ENCODE peak calls at places on chromosomes 12 and 14, in ten cellular contexts. M, X, P, O, V, L, Q, H, Y and T are unnamed samples.

GRCh38 chr14:103533137-103533998 is 4.4 kb downstream of the TRMT61A start:
- DNase-seq in M (no peak), X (no peak), P (no peak), O (no peak), V (no peak), L (no peak), Q (no peak), H (no peak), Y (no peak), T (no peak)

GRCh38 chr12:94595152-94595551 is 55.2 kb downstream of the TMCC3 start:
- DNase-seq in M (no peak), X (no peak), P (no peak), O (no peak), V (no peak), L (no peak), Q (no peak), H (no peak), Y (no peak), T (no peak)

GRCh38 chr12:89373772-89374572 is 21.7 kb upstream of the DUSP6 start:
- DNase-seq in M (no peak), X (no peak), P (peak), O (no peak), V (no peak), L (no peak), Q (no peak), H (no peak), Y (no peak), T (no peak)

GRCh38 chr12:95700316-95700785 is 90.2 kb downstream of the NTN4 start:
- DNase-seq in M (no peak), X (peak), P (peak), O (no peak), V (no peak), L (peak), Q (peak), H (no peak), Y (no peak), T (no peak)

GRCh38 chr12:57838594-57839302 is 7.8 kb downstream of the CTDSP2 start:
- DNase-seq in M (no peak), X (no peak), P (no peak), O (peak), V (no peak), L (peak), Q (peak), H (no peak), Y (no peak), T (no peak)

GRCh38 chr12:31491819-31492598 is 98.9 kb downstream of the DENND5B start:
- DNase-seq in M (no peak), X (no peak), P (peak), O (no peak), V (no peak), L (no peak), Q (no peak), H (no peak), Y (no peak), T (no peak)

GRCh38 chr14:99621948-99622347 is 17.9 kb upstream of the CCDC85C start:
- DNase-seq in M (no peak), X (no peak), P (no peak), O (no peak), V (no peak), L (no peak), Q (no peak), H (no peak), Y (no peak), T (no peak)

GRCh38 chr12:111409403-111410228 is 3.9 kb downstream of the SH2B3 start:
- DNase-seq in M (peak), X (peak), P (peak), O (peak), V (no peak), L (peak), Q (peak), H (no peak), Y (no peak), T (peak)

GRCh38 chr14:44901696-44902095 is 60.1 kb downstream of the KLHL28 start:
- DNase-seq in M (no peak), X (no peak), P (no peak), O (no peak), V (no peak), L (no peak), Q (no peak), H (no peak), Y (no peak), T (no peak)

GRCh38 chr12:132558861-132559623 is 51.3 kb downstream of the LRCOL1 start:
- DNase-seq in M (no peak), X (no peak), P (no peak), O (peak), V (no peak), L (peak), Q (peak), H (no peak), Y (no peak), T (no peak)

GRCh38 chr14:32657081-32657480 is 281.6 kb upstream of the NPAS3 start:
- DNase-seq in M (no peak), X (peak), P (peak), O (no peak), V (no peak), L (peak), Q (peak), H (no peak), Y (peak), T (no peak)

GRCh38 chr14:26415618-26416123 is 182.2 kb downstream of the NOVA1 start:
- DNase-seq in M (peak), X (no peak), P (no peak), O (no peak), V (no peak), L (no peak), Q (no peak), H (no peak), Y (no peak), T (no peak)

GRCh38 chr14:51304428-51304827 is 64.4 kb downstream of the TMX1 start:
- DNase-seq in M (no peak), X (no peak), P (peak), O (no peak), V (no peak), L (no peak), Q (no peak), H (no peak), Y (no peak), T (no peak)

GRCh38 chr12:124169577-124169976 is 125.3 kb upstream of the RFLNA start:
- DNase-seq in M (no peak), X (no peak), P (no peak), O (no peak), V (no peak), L (no peak), Q (no peak), H (no peak), Y (no peak), T (no peak)

GRCh38 chr12:127559349-127560040 is 707.5 kb upstream of the TMEM132C start:
- DNase-seq in M (peak), X (no peak), P (peak), O (peak), V (peak), L (peak), Q (peak), H (no peak), Y (no peak), T (no peak)

GRCh38 chr12:132904718-132905328 is 17.4 kb upstream of the CHFR start:
- DNase-seq in M (peak), X (peak), P (peak), O (peak), V (peak), L (peak), Q (no peak), H (peak), Y (no peak), T (no peak)

GRCh38 chr14:36582011-36582873 is at the start of gene NKX2-8:
- DNase-seq in M (no peak), X (no peak), P (no peak), O (no peak), V (no peak), L (no peak), Q (no peak), H (no peak), Y (no peak), T (no peak)

GRCh38 chr14:52315355-52315718 is 1.2 kb downstream of the PTGER2 start:
- DNase-seq in M (no peak), X (no peak), P (peak), O (no peak), V (no peak), L (no peak), Q (peak), H (no peak), Y (no peak), T (no peak)

GRCh38 chr14:61695695-61696527 is 598 bp downstream of the HIF1A start:
- DNase-seq in M (peak), X (peak), P (peak), O (peak), V (peak), L (peak), Q (peak), H (no peak), Y (peak), T (no peak)

GRCh38 chr12:53938276-53939140 is at the start of gene HOXC13:
- DNase-seq in M (peak), X (no peak), P (peak), O (peak), V (no peak), L (no peak), Q (no peak), H (no peak), Y (peak), T (peak)

GRCh38 chr12:124753230-124753595 is 110.5 kb downstream of the SCARB1 start:
- DNase-seq in M (no peak), X (no peak), P (no peak), O (no peak), V (no peak), L (no peak), Q (no peak), H (no peak), Y (no peak), T (no peak)

GRCh38 chr14:59055439-59056045 is 132.9 kb upstream of the DAAM1 start:
- DNase-seq in M (peak), X (no peak), P (peak), O (peak), V (no peak), L (peak), Q (peak), H (no peak), Y (peak), T (no peak)

GRCh38 chr12:29929295-29929694 is 145.6 kb upstream of the TMTC1 start:
- DNase-seq in M (no peak), X (no peak), P (no peak), O (no peak), V (no peak), L (no peak), Q (no peak), H (no peak), Y (no peak), T (no peak)

GRCh38 chr12:55842681-55843429 is at the start of gene MMP19:
- DNase-seq in M (no peak), X (no peak), P (peak), O (no peak), V (no peak), L (no peak), Q (peak), H (no peak), Y (no peak), T (no peak)

GRCh38 chr12:61272441-61272840 is 987.8 kb upstream of the USP15 start:
- DNase-seq in M (no peak), X (no peak), P (no peak), O (no peak), V (no peak), L (no peak), Q (no peak), H (no peak), Y (no peak), T (no peak)

GRCh38 chr14:92368001-92368400 is 45.0 kb downstream of the SLC24A4 start:
- DNase-seq in M (no peak), X (no peak), P (no peak), O (no peak), V (no peak), L (no peak), Q (no peak), H (no peak), Y (no peak), T (no peak)

GRCh38 chr12:6425588-6426531 is 18.9 kb upstream of the CD27 start:
- DNase-seq in M (no peak), X (no peak), P (no peak), O (peak), V (peak), L (peak), Q (no peak), H (no peak), Y (no peak), T (no peak)

GRCh38 chr12:120468271-120468845 is 1.2 kb downstream of the SRSF9 start:
- DNase-seq in M (peak), X (no peak), P (peak), O (peak), V (peak), L (peak), Q (peak), H (no peak), Y (no peak), T (no peak)

GRCh38 chr14:98952595-98953325 is 319.2 kb downstream of the BCL11B start:
- DNase-seq in M (no peak), X (peak), P (no peak), O (no peak), V (peak), L (no peak), Q (peak), H (no peak), Y (no peak), T (peak)

GRCh38 chr12:24488091-24488596 is 460.8 kb downstream of the BCAT1 start:
- DNase-seq in M (no peak), X (no peak), P (no peak), O (no peak), V (no peak), L (no peak), Q (no peak), H (no peak), Y (no peak), T (no peak)

GRCh38 chr12:104958009-104958945 is at the start of gene SLC41A2:
- DNase-seq in M (peak), X (peak), P (peak), O (peak), V (peak), L (peak), Q (peak), H (peak), Y (peak), T (peak)

GRCh38 chr12:123743002-123743401 is 19.1 kb upstream of the DNAH10 start:
- DNase-seq in M (no peak), X (no peak), P (no peak), O (no peak), V (no peak), L (no peak), Q (peak), H (no peak), Y (no peak), T (peak)

GRCh38 chr12:112684742-112685141 is 106.8 kb upstream of the RPH3A start:
- DNase-seq in M (no peak), X (no peak), P (no peak), O (peak), V (no peak), L (no peak), Q (no peak), H (no peak), Y (no peak), T (no peak)

GRCh38 chr14:59811850-59812249 is 58.7 kb downstream of the RTN1 start:
- DNase-seq in M (no peak), X (no peak), P (no peak), O (no peak), V (no peak), L (no peak), Q (no peak), H (no peak), Y (no peak), T (no peak)

GRCh38 chr12:53288322-53288721 is 7.0 kb upstream of the PFDN5 start:
- DNase-seq in M (no peak), X (no peak), P (no peak), O (no peak), V (no peak), L (no peak), Q (no peak), H (no peak), Y (no peak), T (no peak)

GRCh38 chr14:92589213-92589852 is 75.8 kb downstream of the RIN3 start:
- DNase-seq in M (no peak), X (no peak), P (peak), O (peak), V (no peak), L (peak), Q (peak), H (no peak), Y (no peak), T (no peak)

GRCh38 chr14:75068294-75069020 is 984 bp upstream of the ZC2HC1C start:
- DNase-seq in M (no peak), X (no peak), P (no peak), O (no peak), V (no peak), L (no peak), Q (no peak), H (no peak), Y (peak), T (no peak)